ENCODE peak calls at places on chromosomes 1 and 21, in ten cellular contexts. A, D, C, Z, N, F, X, O, Q and K are unnamed samples.

GRCh38 chr1:201252833-201253810 is 30.2 kb upstream of the PKP1 start:
- DNase-seq in Q (no peak), A (no peak), N (no peak), X (no peak), C (no peak), Z (no peak), O (no peak), F (no peak), D (no peak), K (no peak)

GRCh38 chr1:35222322-35223108 is 29.6 kb upstream of the SFPQ start:
- DNase-seq in X (no peak), N (no peak), D (no peak), O (no peak), Q (no peak), C (no peak), Z (no peak), F (no peak), A (peak; percentile 87), K (no peak)

GRCh38 chr1:198680174-198680871 is 41.5 kb downstream of the PTPRC start:
- DNase-seq in A (no peak), Q (no peak), Z (peak; percentile 10), X (no peak), C (no peak), F (no peak), O (no peak), D (no peak), N (no peak), K (no peak)

GRCh38 chr1:62335656-62336055 is 16.4 kb upstream of the KANK4 start:
- DNase-seq in F (no peak), A (no peak), N (no peak), X (no peak), Q (no peak), O (no peak), C (no peak), D (no peak), Z (no peak), K (no peak)

GRCh38 chr1:53295746-53296722 is 31.8 kb downstream of the LRP8 start:
- DNase-seq in Z (peak; percentile 83), Q (no peak), O (no peak), D (no peak), F (peak; percentile 71), C (no peak), A (no peak), N (no peak), X (no peak), K (no peak)

GRCh38 chr1:6392081-6392879 is 1.3 kb downstream of the ACOT7 start:
- DNase-seq in F (no peak), D (no peak), A (no peak), C (no peak), X (no peak), Q (no peak), O (no peak), Z (no peak), N (peak; percentile 58), K (no peak)

GRCh38 chr21:37176716-37177115 is 90.4 kb downstream of the VPS26C start:
- DNase-seq in C (no peak), X (no peak), O (no peak), Z (no peak), F (peak; percentile 19), A (no peak), D (peak; percentile 72), Q (no peak), N (no peak), K (no peak)

GRCh38 chr1:160972939-160973338 is 18.3 kb upstream of the ITLN2 start:
- DNase-seq in X (no peak), D (no peak), O (no peak), A (no peak), Q (no peak), C (no peak), Z (no peak), F (no peak), N (no peak), K (no peak)

GRCh38 chr1:162631546-162632233 is 574 bp upstream of the DDR2 start:
- DNase-seq in Z (no peak), X (peak; percentile 54), D (no peak), N (no peak), Q (no peak), F (no peak), O (no peak), C (peak; percentile 30), A (peak; percentile 77), K (no peak)

GRCh38 chr1:11736746-11737639 is 1.1 kb downstream of the AGTRAP start:
- DNase-seq in N (peak; percentile 65), A (peak; percentile 79), O (no peak), F (peak; percentile 78), Q (no peak), D (peak; percentile 55), X (peak; percentile 42), C (peak; percentile 47), Z (peak; percentile 88), K (no peak)

DNA sequence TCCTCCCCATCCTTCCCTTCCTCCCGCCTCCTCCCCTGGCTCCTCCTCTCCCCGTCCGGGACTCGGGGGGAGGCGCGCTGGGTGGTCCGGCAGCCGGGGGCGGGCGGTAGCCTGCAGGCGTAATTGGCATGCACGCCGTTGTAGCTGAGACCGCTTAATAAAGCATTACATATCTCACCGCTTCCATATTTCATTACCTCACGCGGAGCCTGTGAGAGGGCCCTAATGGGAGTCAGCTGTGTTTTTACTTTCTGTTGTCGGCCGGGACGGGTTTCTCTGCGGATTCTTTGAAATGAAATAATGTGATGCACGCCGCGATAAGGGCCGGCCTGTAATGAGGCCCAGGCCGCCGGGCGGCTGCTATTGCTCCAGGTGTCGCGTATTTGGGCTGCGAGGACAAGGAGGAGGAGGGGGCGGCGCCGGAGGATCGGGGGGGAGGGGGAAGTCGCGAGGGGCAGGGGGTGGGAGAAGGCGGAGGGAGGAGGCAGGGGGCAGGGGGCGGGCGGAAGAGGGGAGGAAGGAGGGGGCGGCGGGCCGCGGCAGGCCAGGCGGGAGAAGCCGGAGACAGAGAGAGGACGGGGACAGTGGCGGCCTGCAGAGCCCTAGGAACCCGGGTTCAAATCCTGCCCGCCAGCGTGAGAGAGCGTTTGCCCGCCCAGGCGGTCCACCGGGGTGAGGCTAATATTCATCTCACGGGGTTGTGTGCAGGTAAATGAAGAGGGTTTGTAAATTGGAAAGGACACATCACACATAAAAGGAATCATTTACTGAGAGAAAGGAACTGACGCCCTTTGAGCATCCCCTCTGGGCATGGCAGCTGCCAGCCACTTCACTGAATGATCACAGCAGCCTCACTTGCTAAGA is 95.6 kb downstream of the FOXD2 start:
- DNase-seq in A (peak; percentile 52), N (no peak), D (peak; percentile 35), C (peak; percentile 22), X (peak; percentile 9), F (peak; percentile 25), O (no peak), Q (peak; percentile 75), Z (peak; percentile 85), K (no peak)
- H3K4me3 ChIP-seq in A (peak overlapping the region; percentile 45), N (no peak overlapping the region), D (peak overlapping the region; percentile 44), C (no peak overlapping the region), X (peak overlapping the region; percentile 37), F (peak overlapping the region; percentile 22), O (peak overlapping the region; percentile 51), Q (peak overlapping the region; percentile 54), Z (peak overlapping the region; percentile 46), K (peak overlapping the region; percentile 12)

DNA sequence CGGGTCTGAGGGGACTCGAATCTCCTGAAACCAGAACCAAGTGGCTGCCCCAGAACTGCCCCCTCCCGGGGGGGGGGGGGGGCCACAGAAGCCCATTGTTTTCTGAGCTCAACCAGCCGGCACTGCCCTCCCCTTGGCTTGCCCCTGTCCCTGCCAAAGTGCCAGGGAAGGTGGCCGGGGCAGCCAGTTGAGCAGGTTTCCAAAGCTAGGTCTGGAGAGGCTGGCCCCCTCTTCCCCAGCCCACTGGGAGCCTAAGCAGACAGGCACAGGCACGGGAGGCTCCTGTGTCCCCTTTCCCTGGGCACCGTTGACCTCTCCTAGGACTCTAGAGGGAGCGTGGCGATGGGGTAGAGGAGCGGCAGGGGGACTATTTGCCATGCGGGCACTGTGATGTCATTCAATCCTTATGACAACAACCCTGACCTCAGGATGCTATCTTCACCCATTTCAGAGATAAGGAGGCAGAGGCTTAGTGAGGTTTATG is 35.1 kb downstream of the RAP1GAP start:
- DNase-seq in X (no peak), O (peak; percentile 88), C (no peak), F (peak; percentile 86), A (no peak), Z (no peak), D (peak; percentile 89), Q (no peak), N (no peak), K (peak; percentile 78)
- TF ChIP-seq POLR2A in X (no peak), O (no peak), C (no peak), F (no peak), A (no peak), Z (no peak), D (no peak), Q (no peak), N (no peak), K (no peak)

DNA sequence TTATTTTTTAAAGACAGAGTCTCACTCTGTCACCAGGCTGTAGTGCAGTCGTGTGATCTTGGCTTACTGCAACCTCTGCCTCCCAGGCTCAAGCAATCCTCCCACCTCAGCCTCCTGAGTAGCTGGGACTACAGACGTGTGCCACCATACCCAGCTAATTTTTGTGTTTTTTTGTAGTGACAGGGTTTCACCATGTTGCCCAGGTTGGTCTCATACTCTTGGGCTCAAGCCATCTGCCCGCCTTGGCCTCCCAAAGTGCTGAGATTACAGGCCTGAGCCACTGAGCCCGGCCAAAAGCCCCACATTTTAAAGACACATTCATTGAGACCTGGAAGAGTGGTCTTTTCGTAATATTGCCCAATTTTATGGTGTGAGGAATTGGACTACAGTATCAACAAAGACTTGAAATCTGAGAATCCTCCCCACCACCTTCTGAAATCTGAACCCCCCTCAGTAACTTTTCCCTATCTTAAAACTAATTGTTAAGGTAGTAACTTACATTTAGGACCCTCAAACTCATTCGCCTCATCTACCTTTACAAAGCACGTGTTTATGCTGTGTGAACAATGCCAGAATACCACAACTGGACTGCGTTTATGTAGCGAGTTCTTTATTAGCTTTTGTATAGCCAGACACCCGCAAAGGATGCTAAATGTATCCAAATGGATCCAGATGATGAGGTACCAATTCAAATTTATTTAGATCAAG is 2.7 kb downstream of the ERRFI1 start:
- DNase-seq in X (no peak), Q (no peak), Z (no peak), A (no peak), N (no peak), D (no peak), F (no peak), C (no peak), O (no peak), K (no peak)
- H3K4me3 ChIP-seq in X (peak overlapping the region; percentile 68), Q (peak overlapping the region; percentile 66), Z (peak overlapping the region; percentile 91), A (peak overlapping the region; percentile 66), N (peak overlapping the region; percentile 88), D (peak overlapping the region; percentile 68), F (peak overlapping the region; percentile 88), C (no peak overlapping the region), O (peak overlapping the region; percentile 94), K (peak overlapping the region; percentile 70)

GRCh38 chr1:50969611-50970507 is at the start of gene CDKN2C:
- DNase-seq in X (peak; percentile 79), Q (peak; percentile 81), D (peak; percentile 59), N (peak; percentile 72), O (no peak), C (peak; percentile 47), Z (no peak), A (peak; percentile 86), F (peak; percentile 79), K (peak; percentile 86)
- TF ChIP-seq POLR2A in X (no peak), Q (no peak), D (no peak), N (no peak), O (no peak), C (peak; percentile 82), Z (peak; percentile 59), A (peak; percentile 69), F (peak; percentile 40), K (peak; percentile 65)

GRCh38 chr1:87129606-87130005 is 199.1 kb upstream of the LMO4 start:
- DNase-seq in N (no peak), O (no peak), X (peak; percentile 22), Z (no peak), A (no peak), C (no peak), Q (peak; percentile 56), D (no peak), F (no peak), K (no peak)
- H3K4me3 ChIP-seq in N (no peak overlapping the region), O (peak overlapping the region; percentile 7), X (no peak overlapping the region), Z (peak overlapping the region; percentile 5), A (no peak overlapping the region), C (no peak overlapping the region), Q (peak overlapping the region; percentile 20), D (no peak overlapping the region), F (no peak overlapping the region), K (no peak overlapping the region)